ENCODE peak calls at places on chromosomes 7 and 10, in eight cellular contexts. J, Q, A, U, T, H, Z and V are unnamed samples.

GRCh38 chr10:120387326-120387725 is 69.7 kb upstream of the PLPP4 start:
- DNase-seq in J (peak), Q (peak), A (no peak), U (no peak), T (peak), H (no peak), Z (no peak), V (no peak)

GRCh38 chr10:78937800-78938694 is 130.7 kb upstream of the ZMIZ1 start:
- DNase-seq in J (no peak), Q (no peak), A (no peak), U (no peak), T (no peak), H (no peak), Z (no peak), V (peak)

GRCh38 chr10:122034149-122034756 is 45.3 kb downstream of the TACC2 start:
- DNase-seq in J (peak), Q (peak), A (peak), U (peak), T (peak), H (no peak), Z (no peak), V (no peak)

GRCh38 chr7:157539521-157539920 is 202.7 kb downstream of the DNAJB6 start:
- DNase-seq in J (no peak), Q (no peak), A (no peak), U (no peak), T (no peak), H (no peak), Z (no peak), V (no peak)

GRCh38 chr10:104329754-104330153 is 8.5 kb downstream of the ITPRIP start:
- DNase-seq in J (peak), Q (peak), A (no peak), U (peak), T (peak), H (no peak), Z (no peak), V (peak)

GRCh38 chr7:41383596-41383995 is 319.3 kb downstream of the INHBA start:
- DNase-seq in J (peak), Q (no peak), A (no peak), U (no peak), T (peak), H (no peak), Z (no peak), V (no peak)

GRCh38 chr7:35454575-35455385 is 200.9 kb upstream of the TBX20 start:
- DNase-seq in J (no peak), Q (no peak), A (no peak), U (no peak), T (no peak), H (no peak), Z (no peak), V (no peak)

GRCh38 chr10:128254486-128254885 is 128.3 kb upstream of the MKI67 start:
- DNase-seq in J (no peak), Q (no peak), A (no peak), U (no peak), T (no peak), H (no peak), Z (no peak), V (no peak)

GRCh38 chr7:48089415-48089975 is 430 bp downstream of the UPP1 start:
- DNase-seq in J (peak), Q (peak), A (peak), U (no peak), T (no peak), H (no peak), Z (no peak), V (peak)

GRCh38 chr10:70053896-70054641 is 1.4 kb downstream of the MACROH2A2 start:
- DNase-seq in J (peak), Q (no peak), A (peak), U (no peak), T (no peak), H (no peak), Z (peak), V (peak)

GRCh38 chr7:82562716-82563404 is 119.3 kb upstream of the CACNA2D1 start:
- DNase-seq in J (peak), Q (peak), A (no peak), U (peak), T (peak), H (no peak), Z (no peak), V (no peak)

GRCh38 chr7:80018941-80019808 is 115.5 kb upstream of the GNAI1 start:
- DNase-seq in J (peak), Q (peak), A (peak), U (peak), T (peak), H (peak), Z (peak), V (peak)

GRCh38 chr10:108180883-108181282 is 1016.4 kb upstream of the SORCS1 start:
- DNase-seq in J (peak), Q (peak), A (no peak), U (no peak), T (peak), H (no peak), Z (no peak), V (no peak)

GRCh38 chr10:91185239-91185875 is 35.1 kb upstream of the PCGF5 start:
- DNase-seq in J (peak), Q (peak), A (no peak), U (peak), T (peak), H (no peak), Z (no peak), V (no peak)

GRCh38 chr10:20473361-20473760 is 423.8 kb downstream of the NEBL start:
- DNase-seq in J (no peak), Q (no peak), A (no peak), U (peak), T (no peak), H (no peak), Z (no peak), V (no peak)

GRCh38 chr7:1056785-1057410 is 12.6 kb downstream of the GPR146 start:
- DNase-seq in J (no peak), Q (no peak), A (no peak), U (no peak), T (no peak), H (no peak), Z (no peak), V (no peak)

GRCh38 chr10:20271490-20271889 is 455.3 kb downstream of the PLXDC2 start:
- DNase-seq in J (no peak), Q (no peak), A (no peak), U (no peak), T (no peak), H (no peak), Z (no peak), V (no peak)

GRCh38 chr7:102223175-102223574 is 63.5 kb upstream of the SH2B2 start:
- DNase-seq in J (no peak), Q (no peak), A (no peak), U (peak), T (no peak), H (no peak), Z (no peak), V (no peak)

GRCh38 chr10:78706256-78706655 is 362.5 kb upstream of the ZMIZ1 start:
- DNase-seq in J (peak), Q (peak), A (no peak), U (peak), T (peak), H (no peak), Z (no peak), V (no peak)

GRCh38 chr10:62264702-62265436 is 3.8 kb downstream of the RTKN2 start:
- DNase-seq in J (peak), Q (peak), A (no peak), U (peak), T (peak), H (no peak), Z (no peak), V (peak)

GRCh38 chr10:36465604-36466379 is 659.6 kb upstream of the ANKRD30A start:
- DNase-seq in J (no peak), Q (peak), A (no peak), U (no peak), T (no peak), H (no peak), Z (no peak), V (no peak)

GRCh38 chr10:5945203-5945534 is 32.2 kb downstream of the IL15RA start:
- DNase-seq in J (no peak), Q (no peak), A (no peak), U (no peak), T (no peak), H (no peak), Z (no peak), V (no peak)
- H3K9ac ChIP-seq in J (peak), Q (peak), A (no peak), U (peak), T (peak), H (no peak), Z (no peak), V (no peak)

GRCh38 chr10:17923728-17924127 is 28.0 kb upstream of the SLC39A12 start:
- DNase-seq in J (peak), Q (peak), A (peak), U (peak), T (peak), H (no peak), Z (no peak), V (no peak)
- H3K9ac ChIP-seq in J (no peak), Q (no peak), A (no peak), U (no peak), T (peak), H (no peak), Z (no peak), V (no peak)

DNA sequence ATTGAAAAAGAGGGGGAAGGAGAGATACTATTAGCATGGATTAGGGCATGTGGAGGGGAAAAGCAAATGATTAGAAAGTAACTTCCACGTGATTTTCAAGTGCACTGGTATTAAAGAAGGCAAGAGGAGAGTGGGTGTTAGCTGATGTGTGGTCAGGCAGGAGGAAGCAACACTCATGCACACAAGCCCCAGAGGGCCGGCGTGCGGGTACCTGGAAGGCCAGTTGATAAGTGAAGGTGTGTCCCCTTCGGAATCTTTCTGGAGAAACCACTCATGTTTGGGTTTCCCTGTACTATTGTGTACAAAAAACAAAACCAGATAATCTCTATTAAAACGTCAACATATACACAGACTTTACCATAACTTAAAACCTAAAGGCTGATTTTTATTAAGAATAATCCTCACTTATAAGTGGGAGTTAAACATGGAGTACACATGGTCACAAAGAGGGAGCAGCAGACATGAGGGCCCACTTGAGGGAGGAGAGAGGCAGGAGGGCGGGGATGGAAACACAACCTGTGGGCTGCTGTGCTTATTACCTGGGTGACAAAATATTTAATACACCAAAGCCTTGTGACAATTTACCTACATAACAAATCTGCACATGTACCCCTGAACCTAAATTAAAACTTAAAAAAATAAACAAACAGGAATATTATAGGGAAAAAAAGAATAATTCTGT is 98.9 kb downstream of the SVIL start:
- DNase-seq in J (peak), Q (no peak), A (no peak), U (no peak), T (peak), H (no peak), Z (no peak), V (no peak)
- H3K9ac ChIP-seq in J (no peak), Q (peak), A (peak), U (no peak), T (peak), H (no peak), Z (no peak), V (no peak)

GRCh38 chr7:105250239-105250638 is 138.5 kb downstream of the SRPK2 start:
- DNase-seq in J (no peak), Q (no peak), A (no peak), U (no peak), T (no peak), H (no peak), Z (no peak), V (no peak)
- H3K9ac ChIP-seq in J (no peak), Q (no peak), A (no peak), U (no peak), T (no peak), H (no peak), Z (no peak), V (no peak)

GRCh38 chr7:51128545-51129466 is 187.8 kb downstream of the COBL start:
- DNase-seq in J (no peak), Q (no peak), A (no peak), U (no peak), T (no peak), H (no peak), Z (peak), V (peak)
- H3K9ac ChIP-seq in J (no peak), Q (no peak), A (no peak), U (no peak), T (no peak), H (no peak), Z (no peak), V (no peak)

GRCh38 chr7:158979635-158980351 is 123.4 kb downstream of the DYNC2I1 start:
- DNase-seq in J (no peak), Q (peak), A (no peak), U (no peak), T (no peak), H (no peak), Z (no peak), V (no peak)

GRCh38 chr7:158979023-158979529 is 122.7 kb downstream of the DYNC2I1 start:
- DNase-seq in J (no peak), Q (no peak), A (no peak), U (no peak), T (no peak), H (no peak), Z (no peak), V (no peak)

GRCh38 chr7:158975526-158976467 is 119.4 kb downstream of the DYNC2I1 start:
- DNase-seq in J (no peak), Q (no peak), A (no peak), U (no peak), T (no peak), H (no peak), Z (no peak), V (peak)

GRCh38 chr7:158976468-158976848 is 120.1 kb downstream of the DYNC2I1 start:
- DNase-seq in J (no peak), Q (peak), A (no peak), U (no peak), T (no peak), H (no peak), Z (no peak), V (peak)

DNA sequence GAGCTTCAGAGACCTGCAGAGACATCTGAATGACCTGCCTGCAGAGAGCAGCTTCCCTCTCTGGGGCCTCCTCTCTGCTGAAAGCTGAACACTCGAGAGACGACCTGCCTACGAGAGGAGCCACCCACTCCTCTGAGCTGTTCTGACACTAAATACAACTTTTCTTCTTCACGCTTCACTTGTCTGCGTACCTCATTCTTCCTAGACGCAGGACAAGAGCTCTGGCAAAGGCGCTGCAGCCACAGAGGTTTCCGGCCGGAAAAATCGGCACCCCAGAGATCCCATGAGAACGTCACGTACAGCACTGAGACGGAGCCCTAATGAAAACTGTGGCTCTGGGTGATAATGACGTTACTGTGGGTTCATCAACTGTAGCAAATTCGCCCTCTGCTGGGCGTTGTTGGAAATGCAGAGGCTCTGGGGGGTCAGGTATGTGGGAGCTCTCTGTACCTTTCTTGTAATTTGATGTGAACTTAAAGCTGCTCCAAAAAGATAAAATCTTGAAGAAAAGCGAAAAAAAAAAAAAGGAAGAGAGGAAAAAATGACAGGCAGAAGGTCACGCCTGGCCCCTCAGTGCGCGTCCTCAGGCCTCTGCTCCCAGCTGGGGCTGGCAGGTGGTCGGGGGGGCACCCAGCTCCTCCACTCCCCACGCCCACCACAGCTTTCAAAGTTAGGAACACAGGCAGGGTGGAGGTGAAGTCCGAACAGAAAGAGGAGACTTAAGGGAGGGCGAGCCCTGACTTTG is 120.7 kb downstream of the DYNC2I1 start:
- DNase-seq in J (peak), Q (peak), A (peak), U (peak), T (peak), H (peak), Z (peak), V (peak)
- H3K9ac ChIP-seq in J (no peak), Q (peak), A (no peak), U (peak), T (no peak), H (no peak), Z (no peak), V (no peak)